ENCODE peak calls at places on chromosomes 5 and 9, in eight cellular contexts. U is gastrocnemius medialis, B is uterus, W is GM12892, Z is HCT116, A is ovary, J is suprapubic skin, Y is spleen. X is an unnamed sample.

GRCh38 chr9:89477395-89477794 is 20.5 kb downstream of the SEMA4D start:
- DNase-seq in A (no peak), Y (no peak), W (no peak), Z (no peak), U (no peak), B (no peak), J (no peak), X (no peak)

GRCh38 chr5:25119654-25120053 is 474.9 kb upstream of the CDH10 start:
- DNase-seq in B (no peak), Y (no peak), Z (no peak), U (no peak), A (no peak), W (no peak), J (no peak), X (peak)

GRCh38 chr5:108255468-108255867 is 126.4 kb downstream of the FBXL17 start:
- DNase-seq in U (no peak), J (no peak), A (no peak), Y (no peak), W (no peak), Z (no peak), B (no peak), X (no peak)

GRCh38 chr9:123401879-123402513 is 46.0 kb downstream of the CRB2 start:
- DNase-seq in U (no peak), B (no peak), A (no peak), J (no peak), Z (peak), W (no peak), Y (no peak), X (peak)

GRCh38 chr5:457195-457961 is 14.4 kb downstream of the EXOC3 start:
- DNase-seq in U (peak), A (peak), Z (no peak), B (no peak), Y (peak), J (peak), W (no peak), X (no peak)

GRCh38 chr9:124454791-124455443 is 4.7 kb downstream of the ADGRD2 start:
- DNase-seq in Z (no peak), U (no peak), W (peak), A (no peak), B (no peak), J (peak), Y (peak), X (no peak)

GRCh38 chr5:87825583-87825982 is 412.9 kb upstream of the CCNH start:
- DNase-seq in A (no peak), W (no peak), J (no peak), B (no peak), Y (no peak), Z (no peak), U (no peak), X (no peak)

GRCh38 chr5:10556893-10557746 is 6.8 kb upstream of the ANKRD33B start:
- DNase-seq in Z (no peak), J (no peak), A (no peak), B (no peak), Y (no peak), U (no peak), W (no peak), X (no peak)

GRCh38 chr5:175718401-175719108 is 60.7 kb downstream of the HRH2 start:
- DNase-seq in U (no peak), W (no peak), B (no peak), J (peak), Z (peak), Y (no peak), A (no peak), X (peak)

GRCh38 chr5:139640432-139641115 is 7.6 kb upstream of the CXXC5 start:
- DNase-seq in A (no peak), J (peak), B (no peak), Z (no peak), W (no peak), Y (peak), U (peak), X (no peak)

GRCh38 chr9:109602987-109603386 is 104.9 kb upstream of the PTPN3 start:
- DNase-seq in J (no peak), Z (no peak), W (no peak), B (no peak), A (no peak), Y (no peak), U (no peak), X (no peak)

GRCh38 chr5:151079838-151080619 is 805 bp downstream of the TNIP1 start:
- DNase-seq in W (no peak), B (no peak), A (no peak), Y (peak), J (no peak), Z (no peak), U (no peak), X (no peak)

GRCh38 chr9:70013598-70014196 is 30.0 kb upstream of the MAMDC2 start:
- DNase-seq in A (no peak), W (no peak), U (peak), B (peak), J (no peak), Y (no peak), Z (no peak), X (no peak)

GRCh38 chr9:123562844-123563346 is 206.9 kb downstream of the CRB2 start:
- DNase-seq in U (no peak), W (no peak), Y (peak), Z (no peak), J (no peak), B (peak), A (no peak), X (peak)

GRCh38 chr5:174531782-174532191 is 192.6 kb upstream of the MSX2 start:
- DNase-seq in A (no peak), B (no peak), Y (no peak), Z (no peak), J (no peak), W (no peak), U (no peak), X (no peak)

GRCh38 chr5:87411586-87412416 is 929 bp downstream of the CCNH start:
- DNase-seq in Y (no peak), J (peak), Z (peak), B (no peak), W (no peak), A (no peak), U (peak), X (no peak)

GRCh38 chr5:125870271-125870670 is 552.9 kb upstream of the GRAMD2B start:
- DNase-seq in A (no peak), W (no peak), Y (no peak), B (no peak), U (no peak), Z (no peak), J (no peak), X (no peak)

GRCh38 chr5:66171349-66172344 is 27.5 kb downstream of the SREK1 start:
- DNase-seq in B (no peak), Y (no peak), Z (no peak), J (no peak), U (no peak), A (no peak), W (no peak), X (no peak)

GRCh38 chr5:71828641-71829040 is 109.6 kb downstream of the CARTPT start:
- DNase-seq in J (no peak), W (no peak), U (no peak), A (no peak), Y (no peak), B (no peak), Z (no peak), X (no peak)

GRCh38 chr5:124704594-124705284 is 41.7 kb downstream of the ZNF608 start:
- DNase-seq in J (no peak), U (no peak), W (no peak), A (no peak), B (no peak), Y (no peak), Z (no peak), X (no peak)

GRCh38 chr5:118611332-118611945 is 376.9 kb downstream of the DTWD2 start:
- DNase-seq in Y (no peak), B (no peak), Z (peak), U (no peak), A (no peak), W (no peak), J (no peak), X (peak)

GRCh38 chr9:84750152-84750865 is 80.8 kb downstream of the NTRK2 start:
- DNase-seq in B (no peak), U (no peak), A (no peak), J (no peak), Y (no peak), Z (no peak), W (no peak), X (no peak)
- TF ChIP-seq POLR2A in B (no peak), U (no peak), A (no peak), J (no peak), Y (no peak), Z (no peak), W (no peak), X (no peak)

GRCh38 chr5:163360681-163361080 is 76.7 kb upstream of the CCNG1 start:
- DNase-seq in U (no peak), W (no peak), J (no peak), B (no peak), A (no peak), Y (no peak), Z (no peak), X (no peak)

GRCh38 chr5:163362806-163363788 is 74.3 kb upstream of the CCNG1 start:
- DNase-seq in B (no peak), U (no peak), Y (no peak), W (no peak), Z (no peak), J (no peak), A (no peak), X (no peak)

GRCh38 chr5:163354685-163355084 is 82.7 kb upstream of the CCNG1 start:
- DNase-seq in Y (no peak), U (no peak), W (peak), J (no peak), Z (no peak), A (no peak), B (no peak), X (no peak)

GRCh38 chr5:163352531-163352930 is 84.9 kb upstream of the CCNG1 start:
- DNase-seq in A (no peak), Z (no peak), U (no peak), J (no peak), B (no peak), W (no peak), Y (no peak), X (no peak)

DNA sequence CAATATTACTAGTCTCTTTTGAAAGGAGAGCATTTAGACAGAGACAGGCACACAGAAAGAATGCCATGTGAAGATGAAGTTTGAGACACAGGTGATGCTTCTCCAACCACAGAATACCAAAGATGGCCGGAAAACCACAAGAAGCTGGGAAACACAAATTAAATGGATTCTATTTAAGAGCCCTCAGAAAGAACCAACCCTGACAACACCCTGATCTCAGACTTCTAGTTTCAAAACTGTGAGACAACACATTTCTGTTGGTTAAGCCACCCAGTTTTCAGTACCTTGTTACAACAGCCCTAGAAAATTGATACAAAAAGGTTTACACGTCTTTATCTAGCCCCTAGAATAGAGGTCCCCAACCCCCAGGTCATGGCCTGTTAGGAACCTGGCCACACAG is 79.8 kb upstream of the CCNG1 start:
- DNase-seq in J (no peak), Y (no peak), A (no peak), B (no peak), Z (no peak), U (no peak), W (no peak), X (no peak)
- TF ChIP-seq POLR2A in J (no peak), Y (no peak), A (no peak), B (no peak), Z (no peak), U (no peak), W (no peak), X (no peak)

GRCh38 chr9:129487658-129488483 is 133.0 kb downstream of the C9orf50 start:
- DNase-seq in Z (no peak), J (no peak), Y (peak), B (no peak), W (no peak), A (peak), U (peak), X (no peak)
- TF ChIP-seq POLR2A in Z (peak), J (no peak), Y (no peak), B (no peak), W (no peak), A (no peak), U (no peak), X (no peak)

GRCh38 chr5:58454025-58454424 is 5.9 kb downstream of the PLK2 start:
- DNase-seq in Y (no peak), A (no peak), Z (no peak), J (no peak), W (no peak), B (no peak), U (no peak), X (no peak)
- TF ChIP-seq POLR2A in Y (no peak), A (no peak), Z (no peak), J (no peak), W (no peak), B (no peak), U (no peak), X (no peak)

DNA sequence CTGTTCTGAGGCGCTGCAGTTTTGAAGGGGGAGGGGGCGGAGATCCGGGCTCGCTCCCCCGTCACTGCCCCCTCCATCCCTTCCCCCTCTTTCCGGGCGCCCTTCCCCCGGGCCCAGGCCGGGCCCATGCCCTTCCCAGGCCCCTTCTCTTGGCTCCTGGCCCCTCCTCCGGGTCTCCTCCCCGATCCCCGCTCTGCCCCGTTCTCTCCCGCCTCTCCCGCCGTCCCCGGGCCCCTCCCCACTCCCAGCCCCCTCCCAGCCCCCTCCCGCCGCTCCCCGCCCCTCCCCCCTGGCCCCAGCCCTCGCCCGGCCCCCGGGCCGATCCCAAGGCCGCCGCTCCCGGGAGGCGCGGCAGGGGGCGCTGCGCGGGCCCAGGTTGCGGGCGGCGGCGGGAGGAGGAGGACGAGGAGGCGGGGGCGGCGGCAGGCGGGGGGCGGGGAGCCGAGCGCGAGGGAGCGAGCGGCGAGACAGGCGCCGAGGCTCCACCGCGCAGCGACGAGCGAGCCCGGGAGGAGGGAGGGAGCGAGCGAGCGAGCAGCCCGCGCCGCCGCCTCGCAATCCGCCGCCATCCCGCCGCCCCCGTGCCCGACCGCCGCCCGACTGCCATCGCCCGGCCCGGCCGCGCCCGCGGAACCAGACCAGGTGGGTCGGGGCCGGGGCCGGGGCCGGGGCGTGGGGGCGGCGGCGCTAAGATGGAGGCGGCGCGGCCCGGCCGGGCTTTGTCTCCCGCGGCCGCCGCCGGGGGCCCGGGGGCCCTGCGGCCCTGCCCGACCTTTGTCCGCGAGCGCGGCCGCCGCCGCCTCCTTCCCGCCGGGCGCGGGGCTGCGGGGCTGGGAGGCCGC is at the start of gene PRRC2B:
- DNase-seq in A (peak), Z (peak), Y (peak), B (peak), J (peak), U (peak), W (peak), X (no peak)
- TF ChIP-seq POLR2A in A (peak), Z (peak), Y (no peak), B (peak), J (no peak), U (peak), W (peak), X (peak)

DNA sequence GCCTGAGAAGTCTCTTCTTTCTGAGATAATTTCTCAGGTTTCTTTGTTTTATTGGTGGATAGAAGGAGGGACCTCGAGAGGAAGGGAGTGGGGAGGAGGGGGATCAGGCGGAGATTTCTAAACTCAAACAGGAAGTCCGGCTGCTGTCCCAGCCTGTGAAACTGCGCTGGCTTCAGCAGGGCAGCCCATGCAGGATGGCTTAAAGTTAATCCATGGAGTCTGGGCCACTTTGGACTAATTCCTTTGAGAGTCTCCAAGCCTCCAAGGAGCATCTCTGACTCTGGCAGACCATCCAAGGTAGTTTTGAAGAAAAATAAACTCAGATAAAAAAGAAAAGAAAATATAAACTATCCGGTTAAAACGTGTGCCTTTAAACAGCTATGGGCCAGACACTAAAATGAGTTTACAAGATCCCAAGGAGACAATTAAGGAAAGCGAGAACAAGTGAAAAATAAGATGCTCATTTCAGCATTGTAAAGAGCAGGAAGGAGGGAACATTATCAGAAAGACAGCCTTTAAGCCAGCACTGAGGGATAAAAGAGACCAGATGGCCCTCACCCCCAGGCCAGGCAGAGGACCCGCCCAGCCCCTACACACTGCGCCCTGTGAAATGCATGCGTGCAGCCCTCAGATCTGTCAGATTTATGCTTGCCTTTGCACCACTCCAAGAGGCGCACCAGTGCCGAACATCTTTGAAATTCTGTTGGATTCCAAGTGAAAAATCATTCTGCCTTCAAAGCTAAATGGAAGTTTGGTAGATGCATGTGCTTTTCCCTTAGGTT is 378.2 kb downstream of the MLLT3 start:
- DNase-seq in U (no peak), Z (no peak), Y (no peak), J (no peak), A (no peak), B (no peak), W (no peak), X (no peak)
- TF ChIP-seq POLR2A in U (no peak), Z (no peak), Y (no peak), J (no peak), A (no peak), B (no peak), W (no peak), X (no peak)

GRCh38 chr5:63255609-63256008 is 677.0 kb downstream of the LRRC70 start:
- DNase-seq in Y (no peak), W (no peak), U (no peak), J (no peak), A (no peak), B (no peak), Z (no peak), X (no peak)
- TF ChIP-seq POLR2A in Y (no peak), W (no peak), U (no peak), J (no peak), A (no peak), B (no peak), Z (no peak), X (no peak)

GRCh38 chr9:120917989-120918630 is 8.5 kb downstream of the TRAF1 start:
- DNase-seq in Z (no peak), J (no peak), A (no peak), W (no peak), U (no peak), Y (no peak), B (no peak), X (no peak)

GRCh38 chr9:120915854-120916495 is 10.6 kb downstream of the TRAF1 start:
- DNase-seq in Z (no peak), B (no peak), U (no peak), W (no peak), Y (no peak), A (no peak), J (no peak), X (no peak)

GRCh38 chr9:120917285-120917684 is 9.3 kb downstream of the TRAF1 start:
- DNase-seq in Z (no peak), A (no peak), W (no peak), B (no peak), Y (no peak), U (no peak), J (no peak), X (no peak)

GRCh38 chr9:120914953-120915352 is 11.6 kb downstream of the TRAF1 start:
- DNase-seq in A (no peak), W (no peak), J (no peak), Y (no peak), B (no peak), U (no peak), Z (no peak), X (no peak)

GRCh38 chr9:120916573-120916972 is 10.0 kb downstream of the TRAF1 start:
- DNase-seq in U (peak), Z (no peak), Y (no peak), J (peak), A (peak), W (no peak), B (peak), X (no peak)
- TF ChIP-seq POLR2A in U (no peak), Z (no peak), Y (no peak), J (no peak), A (no peak), W (peak), B (no peak), X (no peak)

GRCh38 chr9:128696923-128697707 is 5.2 kb upstream of the PKN3 start:
- DNase-seq in Z (no peak), A (no peak), B (no peak), Y (no peak), J (peak), U (no peak), W (no peak), X (no peak)
- TF ChIP-seq POLR2A in Z (no peak), A (no peak), B (no peak), Y (no peak), J (no peak), U (no peak), W (peak), X (no peak)